ENCODE peak calls at places on chromosome X, in four cellular contexts. One of them, this sample, is unnamed.

GRCh38 chrX:153400146-153401132 is 711 bp downstream of the PNMA6E start:
- DNase-seq in CD4-positive, alpha-beta T cell: peak
- DNase-seq in NAMALWA: peak
- DNase-seq in DMS153: no peak
- DNase-seq in this sample: peak

GRCh38 chrX:28756647-28757046 is 169.4 kb downstream of the IL1RAPL1 start:
- DNase-seq in CD4-positive, alpha-beta T cell: no peak
- DNase-seq in NAMALWA: no peak
- DNase-seq in DMS153: no peak
- DNase-seq in this sample: no peak

GRCh38 chrX:46325312-46325877 is 219.8 kb downstream of the ZNF674 start:
- DNase-seq in CD4-positive, alpha-beta T cell: peak
- DNase-seq in NAMALWA: no peak
- DNase-seq in DMS153: no peak
- DNase-seq in this sample: peak

GRCh38 chrX:11768039-11768438 is 10.0 kb downstream of the MSL3 start:
- DNase-seq in CD4-positive, alpha-beta T cell: no peak
- DNase-seq in NAMALWA: no peak
- DNase-seq in DMS153: no peak
- DNase-seq in this sample: no peak

GRCh38 chrX:119488749-119489148 is 20.5 kb downstream of the SLC25A5 start:
- DNase-seq in CD4-positive, alpha-beta T cell: peak
- DNase-seq in NAMALWA: peak
- DNase-seq in DMS153: no peak
- DNase-seq in this sample: no peak

GRCh38 chrX:45803383-45803921 is 602.8 kb upstream of the DIPK2B start:
- DNase-seq in CD4-positive, alpha-beta T cell: no peak
- DNase-seq in NAMALWA: no peak
- DNase-seq in DMS153: no peak
- DNase-seq in this sample: no peak

GRCh38 chrX:10039821-10040793 is 72.9 kb downstream of the CLDN34 start:
- DNase-seq in CD4-positive, alpha-beta T cell: no peak
- DNase-seq in NAMALWA: no peak
- DNase-seq in DMS153: no peak
- DNase-seq in this sample: no peak

GRCh38 chrX:9310596-9310995 is 154.3 kb upstream of the TBL1X start:
- DNase-seq in CD4-positive, alpha-beta T cell: no peak
- DNase-seq in NAMALWA: no peak
- DNase-seq in DMS153: no peak
- DNase-seq in this sample: no peak

GRCh38 chrX:115632455-115632854 is 71.5 kb downstream of the PLS3 start:
- DNase-seq in CD4-positive, alpha-beta T cell: no peak
- DNase-seq in NAMALWA: no peak
- DNase-seq in DMS153: no peak
- DNase-seq in this sample: no peak

GRCh38 chrX:9282325-9282724 is 182.5 kb upstream of the TBL1X start:
- DNase-seq in CD4-positive, alpha-beta T cell: no peak
- DNase-seq in NAMALWA: no peak
- DNase-seq in DMS153: no peak
- DNase-seq in this sample: no peak

GRCh38 chrX:81120936-81121351 is 80.8 kb downstream of the HMGN5 start:
- DNase-seq in CD4-positive, alpha-beta T cell: peak
- DNase-seq in NAMALWA: peak
- DNase-seq in DMS153: no peak
- DNase-seq in this sample: peak

GRCh38 chrX:23332888-23333821 is 1.5 kb upstream of the PTCHD1 start:
- DNase-seq in CD4-positive, alpha-beta T cell: no peak
- DNase-seq in NAMALWA: no peak
- DNase-seq in DMS153: no peak
- DNase-seq in this sample: peak

GRCh38 chrX:119174900-119175299 is 47.3 kb upstream of the KIAA1210 start:
- DNase-seq in CD4-positive, alpha-beta T cell: no peak
- DNase-seq in NAMALWA: no peak
- DNase-seq in DMS153: no peak
- DNase-seq in this sample: no peak

GRCh38 chrX:41148553-41148952 is 63.3 kb downstream of the USP9X start:
- DNase-seq in CD4-positive, alpha-beta T cell: no peak
- DNase-seq in NAMALWA: no peak
- DNase-seq in DMS153: no peak
- DNase-seq in this sample: no peak

GRCh38 chrX:12771445-12772069 is 19.7 kb upstream of the PRPS2 start:
- DNase-seq in CD4-positive, alpha-beta T cell: peak
- DNase-seq in NAMALWA: peak
- DNase-seq in DMS153: no peak
- DNase-seq in this sample: peak

GRCh38 chrX:109740076-109740809 is 7.2 kb upstream of the ACSL4 start:
- DNase-seq in CD4-positive, alpha-beta T cell: no peak
- DNase-seq in NAMALWA: no peak
- DNase-seq in DMS153: no peak
- DNase-seq in this sample: no peak

GRCh38 chrX:141341341-141341740 is 99.0 kb upstream of the SPANXC start:
- DNase-seq in CD4-positive, alpha-beta T cell: no peak
- DNase-seq in NAMALWA: no peak
- DNase-seq in DMS153: no peak
- DNase-seq in this sample: no peak

This sample was measured in H9.